ENCODE peak calls at places on chromosomes 5 and 9, in nine cellular contexts. Z is testis; T is neuronal stem cell; P is CD8-positive, alpha-beta memory T cell; A is mammary epithelial cell; W is psoas muscle; X is GM23338; M is aorta; J is sigmoid colon. V is an unnamed sample. For H3K4me1, the result is how much of the 10 kb centered on the place peaks cover.

GRCh38 chr5:55356896-55357295 is 49.1 kb downstream of the MTREX start:
- DNase-seq in P (no peak), Z (no peak), X (no peak), W (no peak), M (no peak), A (no peak), T (no peak), J (no peak), V (no peak)

GRCh38 chr9:101711330-101711941 is 27.0 kb downstream of the GRIN3A start:
- DNase-seq in M (no peak), W (no peak), P (no peak), J (no peak), X (peak), T (no peak), Z (peak), A (peak), V (no peak)

GRCh38 chr5:2212481-2212880 is 329.8 kb upstream of the IRX4 start:
- DNase-seq in Z (no peak), J (no peak), A (no peak), T (no peak), X (no peak), W (no peak), P (no peak), M (no peak), V (no peak)

GRCh38 chr5:91864902-91865420 is 481.8 kb upstream of the ARRDC3 start:
- DNase-seq in X (no peak), Z (no peak), M (no peak), W (no peak), P (no peak), J (no peak), A (no peak), T (no peak), V (no peak)

GRCh38 chr9:14433841-14434511 is 120.0 kb upstream of the NFIB start:
- DNase-seq in T (no peak), Z (peak), P (no peak), M (no peak), W (no peak), A (peak), J (no peak), X (peak), V (peak)

GRCh38 chr9:95770653-95771131 is 104.8 kb upstream of the ERCC6L2 start:
- DNase-seq in W (no peak), A (no peak), T (peak), J (no peak), Z (no peak), X (peak), P (no peak), M (no peak), V (no peak)

GRCh38 chr9:35951736-35952135 is 6.2 kb downstream of the OR2S2 start:
- DNase-seq in W (no peak), P (no peak), Z (no peak), T (no peak), X (no peak), M (no peak), A (peak), J (no peak), V (no peak)

GRCh38 chr9:99416007-99416406 is 193.9 kb downstream of the SEC61B start:
- DNase-seq in P (no peak), W (no peak), J (no peak), X (no peak), M (no peak), T (no peak), Z (no peak), A (no peak), V (no peak)

GRCh38 chr9:95092321-95093072 is 225.0 kb downstream of the FANCC start:
- DNase-seq in J (peak), X (peak), P (no peak), M (peak), Z (no peak), T (peak), W (no peak), A (peak), V (peak)

GRCh38 chr5:97243352-97243751 is 60.3 kb upstream of the RIOK2 start:
- DNase-seq in J (no peak), Z (no peak), W (no peak), A (no peak), P (no peak), T (no peak), X (no peak), M (no peak), V (no peak)

GRCh38 chr9:71681708-71682268 is 86.5 kb downstream of the CEMIP2 start:
- DNase-seq in X (no peak), M (no peak), W (no peak), J (no peak), Z (no peak), A (peak), P (no peak), T (no peak), V (no peak)
- H3K4me1 ChIP-seq in X (under half), M (under half), W (under half), J (under half), Z (under half), A (half or more), P (under half), T (under half), V (under half)

GRCh38 chr9:93595861-93596365 is 19.5 kb downstream of the PHF2 start:
- DNase-seq in W (no peak), J (no peak), Z (no peak), A (no peak), M (peak), X (no peak), T (no peak), P (no peak), V (no peak)
- H3K4me1 ChIP-seq in W (under half), J (half or more), Z (under half), A (under half), M (under half), X (under half), T (under half), P (under half), V (under half)

DNA sequence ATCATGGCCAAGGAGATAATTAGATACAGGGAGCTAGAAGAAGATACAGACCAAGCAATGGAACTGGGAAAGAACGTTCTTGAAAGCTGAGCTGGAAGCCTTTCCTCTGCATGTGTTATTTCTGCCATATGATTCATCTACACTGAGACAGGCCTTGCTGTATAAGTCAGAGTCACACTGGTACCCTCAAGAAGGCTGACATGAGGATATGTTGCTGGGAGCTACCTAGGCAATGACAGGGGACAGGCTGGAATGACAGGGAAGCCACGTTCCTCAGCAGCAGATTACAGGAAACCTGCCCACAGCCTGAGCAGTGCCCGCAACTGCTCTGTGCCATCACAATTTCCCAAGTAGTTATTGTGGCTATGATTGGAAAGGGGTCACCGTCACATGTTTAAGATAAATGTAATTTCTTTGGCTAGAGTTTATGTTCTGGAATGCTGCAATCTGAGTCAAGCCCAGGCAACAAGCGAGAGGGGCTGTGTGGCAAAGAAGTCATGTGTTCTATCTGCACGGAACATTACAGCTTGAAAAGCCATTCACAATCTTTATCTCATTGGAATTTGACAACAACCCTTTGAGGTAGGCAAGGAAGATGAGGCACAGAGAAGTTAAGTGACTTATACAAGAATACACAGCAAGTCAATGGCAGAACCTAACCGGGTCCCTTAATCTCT is 108.2 kb downstream of the TTLL11 start:
- DNase-seq in J (no peak), T (no peak), M (no peak), P (no peak), Z (no peak), A (peak), W (peak), X (no peak), V (no peak)
- H3K4me1 ChIP-seq in J (under half), T (under half), M (under half), P (under half), Z (under half), A (under half), W (half or more), X (under half), V (under half)

DNA sequence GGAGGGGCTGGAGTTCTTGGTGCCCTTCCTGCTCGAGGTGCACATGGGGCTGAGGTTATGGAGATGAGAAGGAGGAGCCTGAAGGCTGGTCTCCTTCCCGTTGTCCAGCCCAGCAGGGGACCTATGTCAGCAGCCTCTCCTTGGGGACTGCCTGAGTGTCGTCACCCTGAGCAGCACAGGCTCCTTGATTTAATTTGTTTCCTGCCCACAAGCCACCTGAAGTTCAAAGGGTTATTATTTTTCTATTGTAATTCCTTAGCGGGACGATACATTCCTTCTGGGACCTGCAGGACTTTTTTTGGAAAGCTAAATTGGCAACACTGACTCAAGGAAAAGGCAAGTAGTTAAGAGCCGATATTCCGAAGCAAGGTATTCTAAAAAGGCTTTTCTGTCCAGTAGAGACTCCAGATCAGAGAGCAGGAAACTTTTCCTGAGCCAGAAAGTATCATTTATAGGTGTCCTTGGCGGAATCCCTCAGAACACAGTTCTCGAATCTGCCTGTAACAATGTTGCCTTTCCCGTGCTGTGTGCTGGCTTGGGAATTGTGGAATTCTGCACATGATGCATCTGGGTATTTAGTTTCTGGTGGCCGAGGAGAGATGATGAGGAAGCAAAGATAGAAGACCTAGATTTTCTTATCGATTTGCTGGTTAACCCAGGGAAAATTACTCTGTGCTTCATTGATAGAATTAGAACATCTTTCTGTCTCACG is 55.4 kb downstream of the ARHGAP26 start:
- DNase-seq in M (no peak), A (no peak), Z (peak), P (no peak), T (no peak), J (no peak), X (peak), W (no peak), V (no peak)
- H3K4me1 ChIP-seq in M (under half), A (half or more), Z (under half), P (under half), T (under half), J (under half), X (under half), W (under half), V (under half)

GRCh38 chr9:106875548-106875947 is 12.6 kb downstream of the ZNF462 start:
- DNase-seq in A (no peak), Z (no peak), T (no peak), J (no peak), M (no peak), X (no peak), W (no peak), P (no peak), V (no peak)

GRCh38 chr9:106874031-106874430 is 11.1 kb downstream of the ZNF462 start:
- DNase-seq in P (no peak), J (no peak), A (no peak), T (no peak), Z (no peak), X (no peak), W (no peak), M (no peak), V (no peak)

GRCh38 chr9:106877345-106877744 is 14.4 kb downstream of the ZNF462 start:
- DNase-seq in T (no peak), A (no peak), J (peak), Z (no peak), M (no peak), P (no peak), X (no peak), W (no peak), V (no peak)

GRCh38 chr9:106872641-106873040 is 9.7 kb downstream of the ZNF462 start:
- DNase-seq in P (no peak), X (no peak), Z (no peak), W (no peak), M (no peak), J (no peak), A (no peak), T (no peak), V (no peak)

DNA sequence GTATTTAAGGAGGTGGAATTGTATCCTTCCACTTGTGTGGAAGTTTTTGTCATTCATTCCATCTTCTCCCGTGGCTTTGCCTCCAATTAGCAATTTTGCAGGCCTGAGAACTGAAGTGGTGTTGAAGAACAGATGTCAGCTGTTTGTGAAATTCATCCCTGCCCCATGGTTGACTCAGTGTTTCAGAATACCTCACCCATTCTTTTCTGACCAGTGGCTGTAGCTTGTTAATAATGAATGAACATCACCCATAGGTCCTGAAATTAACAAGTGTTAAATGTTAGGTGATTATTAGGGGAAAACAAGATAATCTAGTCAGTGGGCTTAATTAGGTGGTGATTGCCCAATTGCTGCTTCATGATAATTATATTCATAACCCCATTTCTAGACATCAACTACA is 11.7 kb downstream of the ZNF462 start:
- DNase-seq in X (no peak), P (no peak), A (no peak), M (no peak), Z (no peak), W (no peak), T (no peak), J (no peak), V (no peak)
- H3K4me1 ChIP-seq in X (half or more), P (under half), A (under half), M (under half), Z (under half), W (half or more), T (under half), J (half or more), V (under half)

GRCh38 chr5:82601862-82602261 is 323.7 kb upstream of the RPS23 start:
- DNase-seq in A (no peak), T (no peak), M (no peak), Z (no peak), P (no peak), W (no peak), X (no peak), J (no peak), V (no peak)
- H3K4me1 ChIP-seq in A (under half), T (under half), M (under half), Z (under half), P (under half), W (under half), X (under half), J (under half), V (under half)

GRCh38 chr5:155193483-155194107 is 180.0 kb downstream of the KIF4B start:
- DNase-seq in Z (no peak), A (no peak), T (no peak), W (no peak), M (no peak), J (no peak), P (no peak), X (no peak), V (no peak)
- H3K4me1 ChIP-seq in Z (under half), A (under half), T (under half), W (under half), M (under half), J (under half), P (under half), X (under half), V (under half)

DNA sequence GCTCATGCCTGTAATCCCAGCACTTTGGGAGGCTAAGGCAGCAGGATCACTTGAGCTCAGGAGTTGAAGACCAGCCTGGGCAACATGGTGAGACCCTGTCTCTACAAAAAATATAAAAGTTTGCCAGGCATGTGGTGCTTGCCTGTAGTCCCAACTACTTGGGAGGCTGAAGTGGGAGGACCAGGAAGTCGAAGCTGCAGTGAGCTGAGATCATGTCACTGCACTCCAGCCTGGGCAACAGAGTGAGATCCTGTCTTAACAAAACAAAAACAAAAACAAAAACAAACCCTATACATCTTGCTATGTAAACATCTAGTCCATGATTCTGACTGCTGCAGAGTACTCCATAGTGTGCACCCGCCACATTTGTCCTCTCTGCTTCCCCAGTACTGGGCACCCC is 19.8 kb upstream of the PPP2CA start:
- DNase-seq in W (no peak), M (no peak), T (no peak), Z (no peak), P (no peak), A (no peak), X (no peak), J (no peak), V (no peak)
- H3K4me1 ChIP-seq in W (half or more), M (under half), T (under half), Z (under half), P (under half), A (under half), X (under half), J (under half), V (under half)